ENCODE peak calls at places on chromosomes 12 and 14, in four cellular contexts. N, S, L and O are unnamed samples.

GRCh38 chr12:52442600-52443061 is 8.5 kb upstream of the KRT75 start:
- DNase-seq in N (no peak), S (no peak), L (peak), O (peak)

GRCh38 chr14:45686771-45687170 is 433.8 kb upstream of the MIS18BP1 start:
- DNase-seq in N (no peak), S (no peak), L (no peak), O (no peak)

GRCh38 chr12:50188875-50189575 is 21.9 kb upstream of the CERS5 start:
- DNase-seq in N (peak), S (no peak), L (no peak), O (no peak)

GRCh38 chr12:27973487-27973890 is 956 bp upstream of the PTHLH start:
- DNase-seq in N (no peak), S (no peak), L (no peak), O (no peak)

GRCh38 chr14:90599748-90600507 is 203.1 kb downstream of the CALM1 start:
- DNase-seq in N (no peak), S (no peak), L (no peak), O (peak)

GRCh38 chr12:6507102-6507998 is 13.4 kb downstream of the NCAPD2 start:
- DNase-seq in N (no peak), S (no peak), L (peak), O (no peak)

GRCh38 chr12:65823481-65824313 is 586 bp upstream of the HMGA2 start:
- DNase-seq in N (peak), S (peak), L (peak), O (peak)

GRCh38 chr12:52119398-52120254 is 40.1 kb downstream of the SMIM41 start:
- DNase-seq in N (peak), S (peak), L (peak), O (peak)

GRCh38 chr12:1630081-1630826 is 1.2 kb downstream of the WNT5B start:
- DNase-seq in N (peak), S (peak), L (peak), O (peak)

GRCh38 chr14:71703477-71703876 is 228.8 kb upstream of the RGS6 start:
- DNase-seq in N (no peak), S (no peak), L (peak), O (no peak)

GRCh38 chr12:94047781-94048567 is 100.4 kb upstream of the PLXNC1 start:
- DNase-seq in N (no peak), S (no peak), L (no peak), O (no peak)

GRCh38 chr12:126385785-126386184 is 1320.5 kb downstream of the AACS start:
- DNase-seq in N (no peak), S (no peak), L (no peak), O (no peak)

GRCh38 chr14:27012641-27013040 is 414.8 kb upstream of the NOVA1 start:
- DNase-seq in N (no peak), S (no peak), L (no peak), O (no peak)

GRCh38 chr14:90060312-90060964 is 1.4 kb upstream of the KCNK13 start:
- DNase-seq in N (peak), S (peak), L (peak), O (peak)

DNA sequence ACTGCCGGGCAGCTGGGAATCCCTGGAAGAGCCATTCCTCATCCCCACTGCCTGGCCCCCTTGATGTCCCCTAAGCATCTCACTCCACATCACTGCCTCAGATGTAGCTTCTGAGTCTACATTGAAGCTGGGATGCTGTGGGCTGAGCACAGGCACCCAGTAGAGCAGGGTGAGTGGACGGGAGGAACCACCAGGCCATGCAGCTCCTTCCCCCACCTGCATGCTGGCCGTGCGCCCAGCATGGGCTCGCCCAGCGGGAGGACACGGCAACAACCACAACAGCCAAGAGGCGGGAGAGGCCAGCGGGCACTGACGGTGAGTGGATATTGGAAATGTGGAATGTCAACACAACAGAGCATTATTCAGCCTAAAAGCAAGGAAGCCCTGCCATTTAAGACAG is 310.9 kb downstream of the ADGRD1 start:
- DNase-seq in N (no peak), S (no peak), L (no peak), O (peak)
- TF ChIP-seq CTCF in N (no peak), S (no peak), L (no peak), O (no peak)

GRCh38 chr12:120584343-120585149 is 3.3 kb upstream of the POP5 start:
- DNase-seq in N (peak), S (peak), L (peak), O (peak)
- TF ChIP-seq CTCF in N (peak), S (no peak), L (peak), O (no peak)

DNA sequence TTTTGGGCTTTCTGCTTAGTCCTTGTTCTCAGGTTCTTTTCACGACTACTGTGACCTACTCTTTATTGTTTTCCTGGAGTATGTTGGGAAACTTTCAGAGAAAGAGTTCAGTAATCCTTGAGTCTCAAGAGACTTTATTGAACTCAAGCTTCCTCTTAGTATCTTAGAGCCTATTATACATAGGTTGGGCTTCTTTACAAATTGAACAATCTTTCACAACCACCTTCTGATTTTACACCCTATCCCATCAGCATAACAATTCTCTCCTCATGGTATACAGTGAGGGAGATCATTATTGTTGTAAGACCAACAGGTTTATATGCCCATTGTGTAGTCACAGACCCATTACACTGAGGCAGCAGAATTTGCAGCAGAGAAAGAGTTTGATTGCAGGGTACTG is 193.2 kb upstream of the IGF1 start:
- DNase-seq in N (no peak), S (no peak), L (no peak), O (no peak)
- TF ChIP-seq CTCF in N (no peak), S (no peak), L (no peak), O (no peak)

GRCh38 chr12:116612436-116612835 is 53.3 kb downstream of the MAP1LC3B2 start:
- DNase-seq in N (no peak), S (no peak), L (no peak), O (no peak)
- TF ChIP-seq CTCF in N (no peak), S (no peak), L (no peak), O (no peak)

DNA sequence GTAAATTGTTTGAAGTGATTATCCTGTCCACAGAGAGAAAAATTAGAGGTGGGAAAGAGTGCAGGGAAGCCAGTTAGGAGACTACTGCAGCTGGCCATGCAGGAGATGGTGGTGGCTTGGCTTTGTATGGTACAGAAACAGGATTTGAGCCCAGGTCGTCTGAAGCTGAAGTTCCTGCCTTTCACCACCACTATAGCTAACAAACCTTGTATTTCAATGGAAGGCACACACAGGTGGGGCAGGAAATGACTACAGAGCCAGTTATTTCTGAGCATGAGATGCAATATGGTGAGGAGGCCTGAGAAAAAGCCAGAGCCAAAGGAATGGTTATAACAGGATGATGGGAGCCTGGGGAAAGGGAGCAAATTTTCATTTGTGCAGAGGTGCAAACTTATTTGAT is 103.9 kb downstream of the BTG1 start:
- DNase-seq in N (no peak), S (no peak), L (no peak), O (no peak)
- TF ChIP-seq CTCF in N (no peak), S (no peak), L (no peak), O (no peak)

DNA sequence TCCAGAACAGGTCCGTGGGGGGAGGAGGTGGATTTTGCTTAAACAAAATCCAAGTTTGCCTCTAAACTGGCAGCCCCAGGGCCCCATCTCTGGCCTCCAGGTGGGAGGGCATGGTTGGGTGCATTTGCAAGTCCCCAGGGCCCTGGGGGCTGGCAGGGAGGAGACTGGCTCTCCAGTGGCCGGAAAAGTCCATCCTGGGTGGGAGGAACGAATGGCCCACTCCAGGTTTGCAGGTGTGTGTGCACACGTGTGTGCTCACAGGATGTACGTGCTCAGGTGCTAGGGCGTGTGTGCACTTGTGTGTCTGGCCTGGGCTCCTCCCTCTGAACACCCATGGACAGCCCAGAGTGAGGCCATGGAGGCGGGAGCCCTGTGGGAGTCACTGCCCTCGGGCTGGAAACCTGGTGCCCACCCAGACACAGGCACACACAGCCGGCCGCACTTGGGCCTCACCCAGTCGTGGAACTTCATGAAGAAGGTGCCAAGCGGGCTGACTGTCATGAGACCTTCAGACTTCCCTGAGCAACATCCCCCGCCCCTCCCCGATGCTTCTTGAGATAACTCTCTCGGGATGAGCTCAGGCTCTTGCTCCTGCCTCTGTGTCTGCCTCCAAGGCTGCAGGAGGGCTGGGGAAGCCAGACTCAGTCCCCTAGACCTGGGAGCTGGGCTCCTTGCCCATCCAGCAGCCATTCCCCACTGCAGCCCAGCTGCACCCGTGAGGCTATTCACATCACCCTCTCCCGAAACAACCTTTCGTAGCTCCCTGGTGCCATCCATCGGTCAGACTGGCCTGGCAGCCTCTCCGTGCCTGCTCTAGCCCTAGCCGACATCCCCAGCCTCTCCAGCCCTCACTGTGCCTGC is 9.4 kb downstream of the AHNAK2 start:
- DNase-seq in N (no peak), S (no peak), L (peak), O (no peak)
- TF ChIP-seq CTCF in N (no peak), S (no peak), L (no peak), O (no peak)

DNA sequence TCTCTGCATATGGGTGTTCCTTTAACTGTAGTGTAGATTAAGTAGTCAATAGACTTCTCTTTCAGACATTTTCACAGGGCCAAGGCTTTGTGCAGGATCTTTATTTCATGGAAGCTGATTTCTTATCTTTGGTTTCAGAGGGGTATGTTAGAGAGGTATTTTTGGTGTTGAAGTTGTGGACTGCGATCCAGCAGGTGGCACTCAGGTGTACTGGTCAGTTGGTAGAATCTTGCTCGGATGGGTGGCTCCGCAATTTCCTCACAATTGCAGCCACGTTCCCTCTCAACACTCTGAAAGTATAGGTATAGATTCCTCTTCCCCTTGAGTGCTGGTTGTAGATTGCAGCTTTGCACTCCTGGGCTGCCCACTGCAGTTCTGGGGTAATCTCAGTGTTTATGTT is 44.3 kb downstream of the OSBPL8 start:
- DNase-seq in N (no peak), S (no peak), L (no peak), O (no peak)
- TF ChIP-seq CTCF in N (no peak), S (no peak), L (no peak), O (no peak)

GRCh38 chr12:107319536-107320030 is 226.2 kb upstream of the CRY1 start:
- DNase-seq in N (no peak), S (peak), L (peak), O (no peak)

GRCh38 chr12:107320031-107320928 is 226.9 kb upstream of the CRY1 start:
- DNase-seq in N (peak), S (peak), L (peak), O (peak)

GRCh38 chr12:107318804-107319535 is 225.6 kb upstream of the CRY1 start:
- DNase-seq in N (peak), S (peak), L (peak), O (peak)

GRCh38 chr12:107318554-107318803 is 225.1 kb upstream of the CRY1 start:
- DNase-seq in N (no peak), S (no peak), L (no peak), O (no peak)

DNA sequence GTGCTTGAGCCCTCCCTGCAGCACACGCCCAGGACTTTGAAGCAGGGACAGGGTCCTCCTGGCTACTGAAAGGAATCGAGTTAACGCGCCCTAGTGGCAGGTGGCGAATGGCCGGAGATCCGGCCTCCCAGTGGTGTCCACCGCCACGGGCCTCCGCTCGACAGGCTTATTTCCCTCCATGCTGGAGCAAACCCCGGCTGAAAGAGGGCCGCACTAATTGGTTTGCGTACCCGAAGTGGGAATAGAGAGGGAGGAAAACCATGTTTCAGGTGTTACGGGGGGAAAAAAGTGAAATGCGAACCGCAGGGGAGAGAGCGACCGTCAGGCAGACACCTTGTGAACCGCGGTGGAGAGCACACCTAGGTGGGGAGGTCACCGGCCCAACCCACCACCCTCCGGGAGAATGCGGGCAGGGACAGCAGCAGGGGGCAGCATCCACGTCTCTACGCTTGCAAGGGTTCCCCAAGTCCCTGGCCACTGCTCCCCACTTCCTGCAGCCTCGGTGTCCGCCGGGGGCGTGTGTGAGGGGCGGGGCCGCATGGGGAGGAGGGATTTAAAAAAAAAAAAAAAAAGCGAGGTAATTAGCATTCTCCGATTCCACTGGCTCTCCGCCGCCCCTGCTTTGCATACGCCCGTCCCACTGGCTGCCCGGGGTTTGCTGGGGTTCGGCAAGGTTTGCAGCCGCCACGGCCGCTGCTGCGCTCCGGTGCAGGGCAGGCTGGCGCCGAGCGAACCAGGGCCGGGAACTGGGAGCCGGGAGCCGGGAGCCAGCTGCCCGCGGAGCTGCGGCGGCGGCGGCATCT is 224.6 kb upstream of the CRY1 start:
- DNase-seq in N (peak), S (peak), L (peak), O (peak)
- TF ChIP-seq CTCF in N (no peak), S (peak), L (peak), O (peak)

DNA sequence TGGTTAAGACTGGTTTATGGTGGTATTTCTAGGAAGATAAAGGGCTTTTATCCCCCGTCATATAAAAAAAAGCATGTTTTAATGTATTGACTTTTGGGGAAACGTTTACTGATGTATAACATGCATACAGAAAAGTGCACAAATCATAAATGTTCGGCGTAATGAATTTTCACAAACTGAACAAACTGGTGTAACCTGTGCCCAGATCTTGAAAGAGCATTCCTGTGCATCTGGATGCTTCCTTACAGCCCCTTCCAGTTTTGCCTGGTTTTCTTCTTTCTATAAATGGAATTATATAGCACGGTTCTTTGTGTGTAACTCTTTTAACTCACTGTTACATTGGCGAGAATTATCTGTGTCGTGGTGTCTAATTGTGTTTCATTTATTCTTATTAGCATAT is 693.8 kb upstream of the TBX3 start:
- DNase-seq in N (no peak), S (no peak), L (no peak), O (no peak)
- TF ChIP-seq CTCF in N (no peak), S (no peak), L (no peak), O (no peak)